ENCODE peak calls at places on chromosomes 13 and 19, in eight cellular contexts. V is A673; C is pons; D is activated gamma-delta T cell treated with anti-CD3 and anti-CD28 coated beads, Interleukin-2, amount 50 U/mL, for 16 hours; X is NCI-H510A; Y is colonic mucosa; G is Calu3; O is stimulated activated effector memory CD8-positive, alpha-beta T cell treated with anti-CD3 and anti-CD28 coated beads, Interleukin-12 subunit alpha, Interleukin-12 subunit beta, amount 100 ng/mL, for 72 hours. I is an unnamed sample.

GRCh38 chr19:19627442-19627715 is 641 bp downstream of the LPAR2 start:
- DNase-seq in O (no peak), V (no peak), C (no peak), Y (no peak), X (no peak), G (no peak), D (no peak), I (no peak)

GRCh38 chr13:95123726-95124125 is 177.5 kb downstream of the ABCC4 start:
- DNase-seq in D (no peak), Y (no peak), G (no peak), O (no peak), C (no peak), X (no peak), V (no peak), I (no peak)

GRCh38 chr19:5934779-5935472 is 20.9 kb downstream of the CAPS start:
- DNase-seq in Y (no peak), X (no peak), G (no peak), V (no peak), D (no peak), O (no peak), C (no peak), I (no peak)

GRCh38 chr19:805161-805561 is 7.9 kb downstream of the PTBP1 start:
- DNase-seq in C (no peak), Y (peak), G (no peak), D (no peak), O (no peak), X (no peak), V (no peak), I (no peak)

GRCh38 chr13:74253161-74253560 is 119.0 kb upstream of the KLF12 start:
- DNase-seq in Y (no peak), V (no peak), C (no peak), G (no peak), X (no peak), O (no peak), D (no peak), I (no peak)

GRCh38 chr19:43814663-43815352 is 12.3 kb upstream of the ZNF283 start:
- DNase-seq in X (no peak), V (no peak), Y (no peak), C (no peak), D (no peak), G (no peak), O (no peak), I (no peak)

GRCh38 chr13:38417241-38417640 is 67.6 kb downstream of the UFM1 start:
- DNase-seq in O (no peak), G (no peak), D (no peak), X (no peak), C (no peak), V (no peak), Y (no peak), I (no peak)

GRCh38 chr19:2059422-2060201 is 8.6 kb upstream of the MKNK2 start:
- DNase-seq in Y (peak), O (no peak), X (peak), G (peak), D (no peak), C (peak), V (no peak), I (no peak)

GRCh38 chr13:50993908-50994307 is 84.3 kb downstream of the RNASEH2B start:
- DNase-seq in D (no peak), V (peak), O (no peak), G (no peak), Y (no peak), X (no peak), C (no peak), I (no peak)

GRCh38 chr19:56211718-56212117 is 9.6 kb downstream of the ZSCAN5C start:
- DNase-seq in D (no peak), O (no peak), V (no peak), C (no peak), G (no peak), X (no peak), Y (no peak), I (no peak)

I was measured in G401.